ENCODE peak calls at places on chromosome 22, in nine cellular contexts. K, D, W, S, Z, L, J, B and O are unnamed samples.

GRCh38 chr22:42294034-42294985 is 23.9 kb upstream of the TCF20 start:
- DNase-seq in W (no peak), L (no peak), B (no peak), D (no peak), J (peak; percentile 55), S (no peak), K (no peak), Z (peak; percentile 78), O (no peak)

GRCh38 chr22:33300165-33300564 is 242.0 kb upstream of the SYN3 start:
- DNase-seq in W (no peak), L (no peak), J (no peak), Z (no peak), S (no peak), K (no peak), B (no peak), D (no peak), O (no peak)

GRCh38 chr22:19816372-19817119 is 38.1 kb downstream of the GNB1L start:
- DNase-seq in B (no peak), J (no peak), Z (no peak), K (no peak), L (no peak), W (no peak), D (no peak), S (no peak), O (no peak)

GRCh38 chr22:42937164-42937854 is 77.6 kb downstream of the PACSIN2 start:
- DNase-seq in Z (peak; percentile 80), J (no peak), K (peak; percentile 56), B (no peak), S (no peak), W (no peak), D (no peak), L (peak; percentile 55), O (no peak)

GRCh38 chr22:42922374-42923177 is 65.5 kb upstream of the ARFGAP3 start:
- DNase-seq in W (no peak), L (no peak), B (no peak), Z (no peak), D (no peak), S (no peak), K (no peak), J (no peak), O (no peak)

GRCh38 chr22:22684605-22685561 is 40.5 kb downstream of the GGTLC2 start:
- DNase-seq in Z (peak; percentile 82), J (no peak), D (no peak), K (no peak), B (no peak), W (no peak), S (no peak), L (peak; percentile 45), O (no peak)

GRCh38 chr22:19942071-19942885 is 660 bp upstream of the TXNRD2 start:
- DNase-seq in W (peak; percentile 24), L (no peak), S (no peak), B (no peak), D (no peak), J (peak; percentile 47), K (no peak), Z (peak; percentile 81), O (no peak)

GRCh38 chr22:21624120-21624879 is 5.5 kb downstream of the YDJC start:
- DNase-seq in K (no peak), Z (peak; percentile 58), D (no peak), B (no peak), J (no peak), W (no peak), S (peak; percentile 31), L (no peak), O (no peak)

GRCh38 chr22:47837703-47838102 is 1075.3 kb downstream of the TBC1D22A start:
- DNase-seq in D (no peak), K (peak; percentile 13), J (no peak), Z (peak; percentile 2), L (no peak), W (no peak), S (no peak), B (no peak), O (peak; percentile 28)

GRCh38 chr22:27456696-27457503 is 344.7 kb downstream of the MN1 start:
- DNase-seq in K (no peak), L (peak; percentile 85), B (no peak), D (no peak), W (no peak), J (no peak), S (no peak), Z (peak; percentile 90), O (no peak)

GRCh38 chr22:19708323-19709011 is 5.8 kb upstream of the SEPTIN5 start:
- DNase-seq in S (no peak), J (no peak), L (no peak), B (no peak), D (no peak), W (no peak), K (no peak), Z (no peak), O (no peak)

GRCh38 chr22:24338701-24339451 is 68.2 kb downstream of the SPECC1L start:
- DNase-seq in K (no peak), L (no peak), J (peak; percentile 21), B (no peak), D (no peak), W (no peak), S (no peak), Z (peak; percentile 41), O (no peak)

GRCh38 chr22:46078241-46079092 is 71.9 kb upstream of the PPARA start:
- DNase-seq in Z (peak; percentile 79), J (peak; percentile 79), D (no peak), S (no peak), B (peak; percentile 79), K (no peak), L (no peak), W (peak; percentile 73), O (peak; percentile 86)

GRCh38 chr22:39654959-39655579 is 84.5 kb downstream of the CACNA1I start:
- DNase-seq in Z (no peak), S (no peak), D (no peak), K (no peak), L (no peak), W (no peak), B (no peak), J (no peak), O (no peak)

GRCh38 chr22:17906978-17907730 is 117.2 kb downstream of the MICAL3 start:
- DNase-seq in B (no peak), W (no peak), S (no peak), D (no peak), J (no peak), L (no peak), Z (no peak), K (no peak), O (no peak)

GRCh38 chr22:50611341-50612060 is 10.9 kb downstream of the MAPK8IP2 start:
- DNase-seq in S (no peak), J (no peak), W (no peak), D (no peak), K (no peak), Z (no peak), L (no peak), B (no peak), O (no peak)

GRCh38 chr22:28051091-28051786 is 132.2 kb upstream of the PITPNB start:
- DNase-seq in B (no peak), Z (no peak), K (no peak), D (no peak), J (no peak), W (no peak), L (no peak), S (no peak), O (no peak)

GRCh38 chr22:47629273-47629711 is 866.8 kb downstream of the TBC1D22A start:
- DNase-seq in W (no peak), K (no peak), Z (no peak), J (no peak), S (no peak), L (no peak), D (no peak), B (no peak), O (peak; percentile 41)